ENCODE peak calls at places on chromosomes 1 and 21, in five cellular contexts. Y is tibial nerve, S is ascending aorta, F is SJSA1, T is pancreas. L is an unnamed sample. For H3K27me3, the result is how much of the 10 kb centered on the place peaks cover.

GRCh38 chr1:202765726-202766125 is 42.5 kb downstream of the KDM5B start:
- DNase-seq in Y (no peak), S (no peak), F (no peak), T (no peak), L (no peak)

GRCh38 chr21:26112127-26112742 is 58.3 kb downstream of the APP start:
- DNase-seq in Y (no peak), S (no peak), F (no peak), T (no peak), L (no peak)

GRCh38 chr1:147539122-147539575 is 2.2 kb upstream of the BCL9 start:
- DNase-seq in Y (peak), S (no peak), F (peak), T (no peak), L (peak)

GRCh38 chr21:32641715-32642698 is 29.8 kb upstream of the CFAP298 start:
- DNase-seq in Y (no peak), S (no peak), F (no peak), T (no peak), L (no peak)

GRCh38 chr1:16017461-16018303 is at the start of gene HSPB7:
- DNase-seq in Y (peak), S (peak), F (no peak), T (peak), L (no peak)

GRCh38 chr1:76819976-76820375 is 47.3 kb upstream of the ST6GALNAC5 start:
- DNase-seq in Y (no peak), S (no peak), F (no peak), T (no peak), L (no peak)

GRCh38 chr1:110746644-110747259 is 72.0 kb upstream of the KCNA3 start:
- DNase-seq in Y (peak), S (no peak), F (peak), T (peak), L (no peak)

GRCh38 chr1:59878370-59878769 is 48.2 kb downstream of the CYP2J2 start:
- DNase-seq in Y (no peak), S (no peak), F (no peak), T (no peak), L (no peak)

GRCh38 chr1:47104816-47105215 is 32.4 kb upstream of the CYP4A22 start:
- DNase-seq in Y (no peak), S (no peak), F (no peak), T (no peak), L (no peak)

GRCh38 chr1:31405578-31406245 is 7.3 kb upstream of the SERINC2 start:
- DNase-seq in Y (no peak), S (no peak), F (no peak), T (no peak), L (no peak)

GRCh38 chr1:100353073-100353801 is 931 bp downstream of the CDC14A start:
- DNase-seq in Y (no peak), S (no peak), F (no peak), T (no peak), L (no peak)

GRCh38 chr1:65469889-65470340 is 49.4 kb downstream of the LEPR start:
- DNase-seq in Y (no peak), S (no peak), F (no peak), T (no peak), L (no peak)

GRCh38 chr1:243407284-243408018 is 151.6 kb downstream of the SDCCAG8 start:
- DNase-seq in Y (no peak), S (no peak), F (no peak), T (no peak), L (no peak)

GRCh38 chr21:46052703-46053651 is 44.9 kb upstream of the COL6A2 start:
- DNase-seq in Y (no peak), S (no peak), F (peak), T (no peak), L (no peak)

GRCh38 chr1:43979528-43980254 is 681 bp downstream of the B4GALT2 start:
- DNase-seq in Y (peak), S (no peak), F (peak), T (peak), L (no peak)

GRCh38 chr1:43978264-43978550 is 803 bp upstream of the B4GALT2 start:
- DNase-seq in Y (no peak), S (no peak), F (no peak), T (no peak), L (no peak)

GRCh38 chr1:43977376-43978263 is 1.4 kb upstream of the B4GALT2 start:
- DNase-seq in Y (no peak), S (no peak), F (no peak), T (no peak), L (no peak)

GRCh38 chr1:43979261-43979527 is 184 bp downstream of the B4GALT2 start:
- DNase-seq in Y (no peak), S (no peak), F (no peak), T (no peak), L (no peak)

GRCh38 chr1:43978551-43979260 is at the start of gene B4GALT2:
- DNase-seq in Y (no peak), S (no peak), F (no peak), T (no peak), L (no peak)
- H3K27ac ChIP-seq in Y (peak), S (peak), F (peak), T (peak), L (peak)

GRCh38 chr21:41762753-41763152 is 4.1 kb downstream of the RIPK4 start:
- DNase-seq in Y (no peak), S (no peak), F (no peak), T (no peak), L (no peak)
- H3K27me3 ChIP-seq in Y (half or more), S (under half), F (under half), T (under half), L (under half)

GRCh38 chr1:111886741-111887140 is 102.7 kb downstream of the KCND3 start:
- DNase-seq in Y (no peak), S (no peak), F (no peak), T (no peak), L (no peak)
- H3K27ac ChIP-seq in Y (no peak), S (no peak), F (no peak), T (no peak), L (no peak)

GRCh38 chr1:157838966-157839365 is 2.6 kb downstream of the CD5L start:
- DNase-seq in Y (no peak), S (no peak), F (no peak), T (no peak), L (no peak)
- H3K27me3 ChIP-seq in Y (under half), S (under half), F (under half), T (under half), L (under half)

DNA sequence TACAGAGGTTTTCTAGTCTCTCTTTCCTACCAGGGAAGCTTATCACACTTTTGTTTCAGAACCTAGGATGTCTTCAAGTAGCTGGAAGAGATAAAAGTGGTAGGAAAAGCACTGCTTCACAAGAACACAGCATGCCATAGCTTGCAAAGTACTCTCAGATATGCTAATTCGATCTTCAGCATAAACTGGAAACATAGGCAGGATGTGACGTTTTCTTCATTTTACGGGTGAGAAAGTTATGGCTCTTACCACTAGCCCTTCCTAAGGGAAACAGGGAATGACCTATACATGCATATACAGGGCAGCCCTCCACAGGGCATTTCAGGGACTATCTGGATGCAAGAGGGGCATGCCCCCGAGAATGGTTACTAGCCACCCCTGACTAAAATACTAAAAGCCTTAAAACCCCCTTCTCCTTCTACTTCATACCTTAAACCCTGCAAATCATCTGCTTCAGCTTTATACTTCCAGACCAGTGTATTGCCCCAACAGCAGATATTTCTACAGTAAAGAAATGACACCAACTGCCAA is 2.5 kb downstream of the C1orf116 start:
- DNase-seq in Y (no peak), S (no peak), F (no peak), T (no peak), L (no peak)
- H3K27ac ChIP-seq in Y (no peak), S (no peak), F (no peak), T (peak), L (no peak)

DNA sequence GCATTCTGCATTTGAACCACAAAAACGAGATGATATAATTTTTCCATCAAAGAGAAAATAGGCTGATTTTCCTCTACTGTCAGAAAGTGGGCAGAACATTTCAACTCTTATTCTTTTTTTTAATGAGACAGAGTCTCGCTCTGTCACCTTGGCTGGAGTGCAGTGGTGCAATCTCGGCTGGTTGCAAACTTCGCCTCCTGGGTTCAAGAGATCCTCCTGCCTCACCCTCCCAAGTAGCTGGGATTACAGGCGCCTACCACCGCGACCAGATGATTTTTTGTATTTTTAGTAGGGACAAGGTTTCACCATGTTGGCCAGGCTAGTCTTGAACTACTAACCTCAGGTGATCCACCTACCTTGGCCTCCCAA is 11.6 kb downstream of the DSTYK start:
- DNase-seq in Y (no peak), S (no peak), F (no peak), T (no peak), L (no peak)
- H3K27me3 ChIP-seq in Y (under half), S (under half), F (under half), T (under half), L (under half)

L was measured in Panc1.